ENCODE peak calls at places on chromosomes 5 and 9, in four cellular contexts. One of them, this sample, is unnamed. For H3K36me3, the result is how much of the 10 kb centered on the place peaks cover.

GRCh38 chr9:124840300-124840833 is 12.9 kb upstream of the WDR38 start:
- DNase-seq in right atrium auricular region: no peak
- DNase-seq in gastrocnemius medialis: peak
- DNase-seq in OCI-LY7: no peak
- DNase-seq in this sample: no peak

GRCh38 chr5:82031220-82032119 is 59.6 kb downstream of the ATG10 start:
- DNase-seq in right atrium auricular region: no peak
- DNase-seq in gastrocnemius medialis: no peak
- DNase-seq in OCI-LY7: no peak
- DNase-seq in this sample: no peak

GRCh38 chr9:132160802-132161742 is 786 bp upstream of the NTNG2 start:
- DNase-seq in right atrium auricular region: no peak
- DNase-seq in gastrocnemius medialis: no peak
- DNase-seq in OCI-LY7: peak
- DNase-seq in this sample: no peak

GRCh38 chr5:122076669-122077450 is 1.2 kb downstream of the LOX start:
- DNase-seq in right atrium auricular region: peak
- DNase-seq in gastrocnemius medialis: peak
- DNase-seq in OCI-LY7: no peak
- DNase-seq in this sample: peak

GRCh38 chr5:142145106-142145900 is 36.7 kb downstream of the NDFIP1 start:
- DNase-seq in right atrium auricular region: no peak
- DNase-seq in gastrocnemius medialis: peak
- DNase-seq in OCI-LY7: peak
- DNase-seq in this sample: peak

GRCh38 chr9:32723801-32724200 is 59.5 kb upstream of the TMEM215 start:
- DNase-seq in right atrium auricular region: no peak
- DNase-seq in gastrocnemius medialis: no peak
- DNase-seq in OCI-LY7: no peak
- DNase-seq in this sample: no peak

GRCh38 chr5:133801431-133801830 is 167.0 kb downstream of the C5orf15 start:
- DNase-seq in right atrium auricular region: no peak
- DNase-seq in gastrocnemius medialis: no peak
- DNase-seq in OCI-LY7: no peak
- DNase-seq in this sample: no peak

GRCh38 chr5:18985397-18985796 is 1002.6 kb downstream of the CDH18 start:
- DNase-seq in right atrium auricular region: no peak
- DNase-seq in gastrocnemius medialis: no peak
- DNase-seq in OCI-LY7: no peak
- DNase-seq in this sample: no peak

GRCh38 chr5:139575751-139576150 is 14.6 kb downstream of the UBE2D2 start:
- DNase-seq in right atrium auricular region: no peak
- DNase-seq in gastrocnemius medialis: no peak
- DNase-seq in OCI-LY7: no peak
- DNase-seq in this sample: no peak

GRCh38 chr5:37899037-37899436 is 59.2 kb upstream of the GDNF start:
- DNase-seq in right atrium auricular region: no peak
- DNase-seq in gastrocnemius medialis: no peak
- DNase-seq in OCI-LY7: no peak
- DNase-seq in this sample: no peak

GRCh38 chr5:135160036-135160675 is 126.1 kb upstream of the PITX1 start:
- DNase-seq in right atrium auricular region: no peak
- DNase-seq in gastrocnemius medialis: no peak
- DNase-seq in OCI-LY7: no peak
- DNase-seq in this sample: no peak

GRCh38 chr9:95507456-95508241 is 9.1 kb downstream of the PTCH1 start:
- DNase-seq in right atrium auricular region: no peak
- DNase-seq in gastrocnemius medialis: peak
- DNase-seq in OCI-LY7: peak
- DNase-seq in this sample: peak

GRCh38 chr5:175464414-175465233 is 13.7 kb upstream of the SFXN1 start:
- DNase-seq in right atrium auricular region: no peak
- DNase-seq in gastrocnemius medialis: no peak
- DNase-seq in OCI-LY7: peak
- DNase-seq in this sample: no peak

GRCh38 chr5:72282878-72283277 is 37.2 kb downstream of the MRPS27 start:
- DNase-seq in right atrium auricular region: no peak
- DNase-seq in gastrocnemius medialis: no peak
- DNase-seq in OCI-LY7: no peak
- DNase-seq in this sample: peak

GRCh38 chr9:108105885-108106284 is 616.3 kb upstream of the KLF4 start:
- DNase-seq in right atrium auricular region: no peak
- DNase-seq in gastrocnemius medialis: no peak
- DNase-seq in OCI-LY7: no peak
- DNase-seq in this sample: no peak

GRCh38 chr5:134590992-134591659 is 41.5 kb downstream of the SAR1B start:
- DNase-seq in right atrium auricular region: no peak
- DNase-seq in gastrocnemius medialis: peak
- DNase-seq in OCI-LY7: no peak
- DNase-seq in this sample: no peak

GRCh38 chr5:72408127-72408526 is 88.0 kb downstream of the PTCD2 start:
- DNase-seq in right atrium auricular region: no peak
- DNase-seq in gastrocnemius medialis: no peak
- DNase-seq in OCI-LY7: no peak
- DNase-seq in this sample: no peak

GRCh38 chr9:91949946-91950664 is at the start of gene ROR2:
- DNase-seq in right atrium auricular region: peak
- DNase-seq in gastrocnemius medialis: no peak
- DNase-seq in OCI-LY7: no peak
- DNase-seq in this sample: peak

GRCh38 chr9:3852545-3852944 is 326.7 kb upstream of the RFX3 start:
- DNase-seq in right atrium auricular region: no peak
- DNase-seq in gastrocnemius medialis: no peak
- DNase-seq in OCI-LY7: no peak
- DNase-seq in this sample: no peak

GRCh38 chr9:3845549-3845948 is 319.7 kb upstream of the RFX3 start:
- DNase-seq in right atrium auricular region: no peak
- DNase-seq in gastrocnemius medialis: no peak
- DNase-seq in OCI-LY7: no peak
- DNase-seq in this sample: no peak

GRCh38 chr9:3847377-3847776 is 321.6 kb upstream of the RFX3 start:
- DNase-seq in right atrium auricular region: no peak
- DNase-seq in gastrocnemius medialis: no peak
- DNase-seq in OCI-LY7: no peak
- DNase-seq in this sample: no peak

GRCh38 chr9:3850083-3850482 is 324.3 kb upstream of the RFX3 start:
- DNase-seq in right atrium auricular region: no peak
- DNase-seq in gastrocnemius medialis: no peak
- DNase-seq in OCI-LY7: no peak
- DNase-seq in this sample: no peak

GRCh38 chr9:3848445-3849114 is 322.8 kb upstream of the RFX3 start:
- DNase-seq in right atrium auricular region: no peak
- DNase-seq in gastrocnemius medialis: no peak
- DNase-seq in OCI-LY7: no peak
- DNase-seq in this sample: no peak
- TF ChIP-seq CTCF in right atrium auricular region: no peak
- TF ChIP-seq CTCF in gastrocnemius medialis: no peak
- TF ChIP-seq CTCF in OCI-LY7: no peak
- TF ChIP-seq CTCF in this sample: no peak

DNA sequence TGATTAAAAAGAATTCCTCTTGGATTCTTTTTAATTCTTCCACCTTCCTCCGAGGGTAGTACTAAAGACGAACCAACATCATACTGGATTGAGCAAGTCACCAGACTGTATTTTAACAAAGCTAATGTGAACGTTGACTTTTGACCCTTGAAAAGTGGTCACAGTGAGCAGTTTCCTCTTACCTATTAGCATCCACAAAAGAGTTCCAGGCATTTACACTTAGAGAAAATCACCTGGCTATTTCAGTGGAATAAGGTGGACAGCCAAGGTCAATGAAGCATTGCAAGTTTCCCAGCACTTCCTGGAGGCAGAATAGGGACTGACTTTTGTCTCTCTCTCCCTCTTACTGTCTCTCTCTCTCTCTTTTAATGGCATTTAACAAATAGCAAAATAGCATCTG is 145.1 kb upstream of the DAB2 start:
- DNase-seq in right atrium auricular region: no peak
- DNase-seq in gastrocnemius medialis: no peak
- DNase-seq in OCI-LY7: no peak
- DNase-seq in this sample: no peak
- H3K4me3 ChIP-seq in right atrium auricular region: no peak
- H3K4me3 ChIP-seq in gastrocnemius medialis: no peak
- H3K4me3 ChIP-seq in OCI-LY7: no peak
- H3K4me3 ChIP-seq in this sample: no peak

GRCh38 chr9:128098936-128099931 is 28.3 kb downstream of the PTGES2 start:
- DNase-seq in right atrium auricular region: no peak
- DNase-seq in gastrocnemius medialis: peak
- DNase-seq in OCI-LY7: no peak
- DNase-seq in this sample: no peak
- H3K36me3 ChIP-seq in right atrium auricular region: under half
- H3K36me3 ChIP-seq in gastrocnemius medialis: under half
- H3K36me3 ChIP-seq in OCI-LY7: half or more
- H3K36me3 ChIP-seq in this sample: under half

DNA sequence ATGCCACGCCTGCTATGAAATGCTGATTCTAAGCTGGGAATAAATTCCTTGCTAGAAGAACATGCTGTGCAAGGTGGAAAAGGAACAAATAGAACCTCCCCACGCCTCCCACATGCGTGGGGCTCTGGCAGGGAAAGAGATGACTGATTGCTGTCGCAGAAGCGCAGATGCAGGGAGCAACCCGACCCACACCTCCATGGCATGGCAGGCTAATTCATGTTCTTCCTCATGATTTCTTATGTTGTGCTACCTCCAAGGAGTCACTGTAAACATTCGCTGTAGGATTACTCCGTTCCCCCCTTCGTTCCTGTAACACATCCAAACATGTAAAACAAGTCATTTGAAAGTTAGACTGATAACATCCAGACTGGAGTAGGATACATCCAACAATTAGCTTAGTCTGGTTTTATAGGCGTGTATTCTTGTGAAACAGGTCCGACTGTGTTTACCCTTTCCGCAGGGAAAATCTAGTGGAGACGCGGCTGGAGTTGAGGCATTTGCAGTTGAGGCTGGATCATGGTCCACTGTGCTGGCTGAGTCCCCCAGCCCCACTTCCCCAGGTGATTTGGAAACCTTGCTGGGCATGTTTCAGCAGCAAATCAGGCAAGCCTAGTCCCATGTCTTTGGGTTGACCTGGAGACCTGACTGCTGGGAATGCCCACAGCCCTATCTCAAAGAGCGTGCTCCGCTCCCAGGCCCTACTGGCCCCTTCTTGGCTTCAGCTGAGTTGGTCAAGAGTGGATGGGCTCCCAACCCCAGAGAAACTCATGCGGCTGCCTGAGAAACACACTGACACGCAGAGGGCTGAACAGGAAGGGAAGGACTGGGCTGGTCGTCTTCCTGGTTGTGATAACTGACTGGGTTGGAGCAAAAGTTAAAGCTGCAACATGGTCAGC is 24.8 kb upstream of the ANKRD33B start:
- DNase-seq in right atrium auricular region: no peak
- DNase-seq in gastrocnemius medialis: no peak
- DNase-seq in OCI-LY7: no peak
- DNase-seq in this sample: peak
- TF ChIP-seq CTCF in right atrium auricular region: no peak
- TF ChIP-seq CTCF in gastrocnemius medialis: no peak
- TF ChIP-seq CTCF in OCI-LY7: no peak
- TF ChIP-seq CTCF in this sample: no peak

GRCh38 chr9:73446306-73446705 is 294.6 kb downstream of the ANXA1 start:
- DNase-seq in right atrium auricular region: no peak
- DNase-seq in gastrocnemius medialis: no peak
- DNase-seq in OCI-LY7: no peak
- DNase-seq in this sample: no peak
- H3K4me3 ChIP-seq in right atrium auricular region: no peak
- H3K4me3 ChIP-seq in gastrocnemius medialis: no peak
- H3K4me3 ChIP-seq in OCI-LY7: no peak
- H3K4me3 ChIP-seq in this sample: no peak

GRCh38 chr5:11400312-11400711 is 503.9 kb downstream of the CTNND2 start:
- DNase-seq in right atrium auricular region: no peak
- DNase-seq in gastrocnemius medialis: no peak
- DNase-seq in OCI-LY7: no peak
- DNase-seq in this sample: no peak

GRCh38 chr5:11394933-11395332 is 509.3 kb downstream of the CTNND2 start:
- DNase-seq in right atrium auricular region: no peak
- DNase-seq in gastrocnemius medialis: no peak
- DNase-seq in OCI-LY7: no peak
- DNase-seq in this sample: no peak

GRCh38 chr5:11398728-11399127 is 505.5 kb downstream of the CTNND2 start:
- DNase-seq in right atrium auricular region: no peak
- DNase-seq in gastrocnemius medialis: no peak
- DNase-seq in OCI-LY7: no peak
- DNase-seq in this sample: no peak

DNA sequence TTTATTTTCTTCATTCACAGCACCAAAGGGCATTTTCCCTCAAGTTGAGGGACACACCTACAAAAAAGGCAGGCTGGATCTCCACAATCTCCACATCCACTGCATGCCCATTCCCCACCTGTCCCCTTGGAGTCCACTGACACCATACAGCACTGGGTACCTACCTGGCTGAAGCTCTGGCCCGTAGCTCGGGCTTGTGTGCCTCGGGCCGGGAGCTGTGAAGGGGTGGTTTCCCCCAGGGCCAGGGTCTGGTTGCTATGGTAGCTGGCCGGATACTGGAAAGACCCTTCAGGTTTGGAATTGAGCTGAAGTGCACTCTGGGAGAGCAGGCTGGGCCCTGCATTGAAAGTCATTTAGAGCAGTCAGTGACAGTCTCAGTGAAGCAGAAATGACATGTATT is 507.4 kb downstream of the CTNND2 start:
- DNase-seq in right atrium auricular region: no peak
- DNase-seq in gastrocnemius medialis: no peak
- DNase-seq in OCI-LY7: no peak
- DNase-seq in this sample: no peak
- H3K36me3 ChIP-seq in right atrium auricular region: under half
- H3K36me3 ChIP-seq in gastrocnemius medialis: under half
- H3K36me3 ChIP-seq in OCI-LY7: under half
- H3K36me3 ChIP-seq in this sample: under half

GRCh38 chr5:113090336-113091106 is 113.9 kb downstream of the DCP2 start:
- DNase-seq in right atrium auricular region: no peak
- DNase-seq in gastrocnemius medialis: no peak
- DNase-seq in OCI-LY7: no peak
- DNase-seq in this sample: no peak
- TF ChIP-seq CTCF in right atrium auricular region: no peak
- TF ChIP-seq CTCF in gastrocnemius medialis: no peak
- TF ChIP-seq CTCF in OCI-LY7: no peak
- TF ChIP-seq CTCF in this sample: no peak

This sample was measured in uterus.